ENCODE peak calls at places on chromosomes 2 and 18, in six cellular contexts. I is fibroblast of lung, E is PC-9, W is upper lobe of right lung, V is OCI-LY7, C is tibial artery. F is an unnamed sample.

GRCh38 chr2:97911210-97911921 is 84.4 kb downstream of the TMEM131 start:
- DNase-seq in E (no peak), W (no peak), V (no peak), I (peak), C (no peak), F (no peak)

GRCh38 chr2:20421988-20422678 is 24.7 kb upstream of the RHOB start:
- DNase-seq in W (peak), V (no peak), C (peak), E (peak), I (peak), F (no peak)

GRCh38 chr2:172283476-172283875 is 143.9 kb upstream of the ITGA6 start:
- DNase-seq in W (no peak), V (no peak), E (no peak), I (peak), C (no peak), F (no peak)

GRCh38 chr2:42755161-42755900 is 8.6 kb downstream of the OXER1 start:
- DNase-seq in I (no peak), W (no peak), V (no peak), E (no peak), C (no peak), F (no peak)

GRCh38 chr2:169693344-169693743 is 861 bp downstream of the CFAP210 start:
- DNase-seq in I (no peak), W (no peak), V (peak), C (no peak), E (no peak), F (no peak)

GRCh38 chr2:60742419-60742818 is 13.6 kb upstream of the PAPOLG start:
- DNase-seq in W (no peak), I (no peak), C (no peak), V (no peak), E (no peak), F (no peak)

GRCh38 chr2:119338826-119339561 is 27.6 kb downstream of the C2orf76 start:
- DNase-seq in V (peak), E (no peak), C (no peak), I (no peak), W (peak), F (no peak)

GRCh38 chr2:217489145-217489960 is 513.4 kb downstream of the TNS1 start:
- DNase-seq in C (no peak), V (no peak), W (no peak), I (no peak), E (no peak), F (no peak)

GRCh38 chr18:23629444-23629946 is 33.2 kb downstream of the ANKRD29 start:
- DNase-seq in C (no peak), I (no peak), W (peak), V (no peak), E (peak), F (no peak)

GRCh38 chr18:11002277-11002676 is 147.1 kb downstream of the PIEZO2 start:
- DNase-seq in V (no peak), E (no peak), C (no peak), W (no peak), I (no peak), F (no peak)

GRCh38 chr2:43040084-43040854 is 186.1 kb downstream of the ZFP36L2 start:
- DNase-seq in W (peak), I (no peak), E (peak), C (peak), V (no peak), F (no peak)

GRCh38 chr2:163247151-163247872 is 408.7 kb upstream of the KCNH7 start:
- DNase-seq in C (no peak), W (no peak), I (no peak), V (no peak), E (no peak), F (no peak)

GRCh38 chr2:172552547-172553291 is 3.2 kb upstream of the PDK1 start:
- DNase-seq in C (no peak), W (no peak), V (no peak), I (peak), E (peak), F (peak)

GRCh38 chr2:175309799-175310198 is 128.3 kb upstream of the ATP5MC3 start:
- DNase-seq in V (peak), W (no peak), I (peak), E (no peak), C (no peak), F (no peak)

GRCh38 chr2:200450288-200450687 is 59.6 kb downstream of the KCTD18 start:
- DNase-seq in I (no peak), C (no peak), E (no peak), V (no peak), W (no peak), F (no peak)

GRCh38 chr18:36411745-36412168 is 114.2 kb downstream of the FHOD3 start:
- DNase-seq in V (no peak), I (peak), C (no peak), W (no peak), E (no peak), F (no peak)

GRCh38 chr2:13714466-13714865 is 918.1 kb upstream of the LRATD1 start:
- DNase-seq in W (no peak), C (no peak), V (no peak), E (no peak), I (no peak), F (no peak)

GRCh38 chr2:176174382-176174834 is 14.1 kb upstream of the HOXD1 start:
- DNase-seq in C (no peak), I (no peak), V (no peak), E (no peak), W (no peak), F (no peak)

GRCh38 chr2:182784777-182785176 is 68.7 kb downstream of the DNAJC10 start:
- DNase-seq in E (peak), W (no peak), I (peak), V (peak), C (no peak), F (no peak)

GRCh38 chr2:136230471-136230870 is 112.5 kb upstream of the CXCR4 start:
- DNase-seq in E (no peak), C (no peak), I (no peak), V (no peak), W (no peak), F (no peak)

GRCh38 chr2:10400568-10400977 is 47.6 kb downstream of the ODC1 start:
- DNase-seq in E (no peak), V (no peak), C (peak), I (no peak), W (peak), F (no peak)

GRCh38 chr2:180952731-180953336 is 27.6 kb upstream of the UBE2E3 start:
- DNase-seq in I (no peak), C (no peak), E (no peak), W (no peak), V (no peak), F (no peak)

GRCh38 chr2:21820271-21820670 is 696.5 kb downstream of the TDRD15 start:
- DNase-seq in C (no peak), E (no peak), I (peak), V (no peak), W (no peak), F (no peak)

GRCh38 chr2:64491426-64491825 is 32.7 kb upstream of the AFTPH start:
- DNase-seq in V (no peak), C (no peak), I (peak), E (no peak), W (no peak), F (no peak)

GRCh38 chr18:74116628-74117554 is 30.7 kb downstream of the FBXO15 start:
- DNase-seq in W (no peak), V (peak), C (no peak), I (peak), E (no peak), F (no peak)

GRCh38 chr2:241657851-241658254 is 20.4 kb downstream of the ATG4B start:
- DNase-seq in W (no peak), I (no peak), C (no peak), E (no peak), V (no peak), F (no peak)

GRCh38 chr18:74899554-74899953 is 301.9 kb downstream of the ZNF407 start:
- DNase-seq in C (no peak), V (no peak), E (no peak), W (no peak), I (no peak), F (no peak)

GRCh38 chr2:54040685-54041084 is 69.9 kb upstream of the PSME4 start:
- DNase-seq in E (no peak), C (no peak), I (no peak), W (no peak), V (no peak), F (no peak)

GRCh38 chr2:233281986-233282603 is 25.5 kb upstream of the SAG start:
- DNase-seq in I (no peak), C (no peak), E (no peak), V (no peak), W (no peak), F (no peak)

GRCh38 chr18:77127769-77128671 is 4.6 kb downstream of the MBP start:
- DNase-seq in E (peak), I (peak), V (peak), C (no peak), W (no peak), F (peak)

GRCh38 chr2:184527058-184527457 is 71.3 kb upstream of the ZNF804A start:
- DNase-seq in I (no peak), V (peak), C (no peak), E (no peak), W (no peak), F (no peak)

GRCh38 chr2:236393101-236393500 is 128.9 kb upstream of the ASB18 start:
- DNase-seq in V (no peak), C (no peak), I (no peak), E (no peak), W (no peak), F (no peak)

GRCh38 chr2:236393581-236393980 is 129.4 kb upstream of the ASB18 start:
- DNase-seq in E (no peak), V (no peak), C (no peak), W (no peak), I (no peak), F (no peak)

GRCh38 chr2:236396818-236397350 is 132.7 kb upstream of the ASB18 start:
- DNase-seq in I (no peak), V (no peak), W (no peak), E (no peak), C (no peak), F (no peak)

GRCh38 chr2:236395067-236395466 is 130.9 kb upstream of the ASB18 start:
- DNase-seq in I (no peak), E (no peak), V (no peak), W (no peak), C (no peak), F (no peak)

DNA sequence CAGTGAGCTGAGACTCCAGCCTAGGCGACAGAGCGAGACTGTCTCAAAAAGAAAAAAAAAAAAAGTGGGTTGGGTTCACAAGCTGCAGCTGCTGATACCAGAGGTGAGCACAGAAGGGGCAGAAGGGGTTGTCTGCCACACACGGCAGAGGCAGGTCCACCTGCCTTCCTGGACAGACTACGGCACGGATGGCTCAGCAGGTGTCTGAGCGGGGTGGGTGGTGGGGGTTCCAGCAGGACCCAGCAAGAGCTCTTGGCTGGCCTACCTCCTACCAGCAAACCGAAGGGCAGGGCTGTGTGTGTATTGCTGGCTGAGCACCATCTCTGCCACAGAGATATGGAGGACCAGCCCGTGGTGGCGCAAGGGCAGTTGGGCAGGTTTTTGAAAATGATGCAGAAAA is 130.4 kb upstream of the ASB18 start:
- DNase-seq in I (no peak), E (no peak), V (no peak), W (no peak), C (no peak), F (no peak)
- H3K27ac ChIP-seq in I (no peak), E (no peak), V (no peak), W (no peak), C (no peak), F (no peak)

GRCh38 chr2:233034-233433 is 30.8 kb downstream of the SH3YL1 start:
- DNase-seq in I (no peak), W (no peak), E (no peak), C (no peak), V (no peak), F (no peak)

GRCh38 chr2:236993-237539 is 26.8 kb downstream of the SH3YL1 start:
- DNase-seq in C (no peak), I (no peak), E (no peak), W (no peak), V (no peak), F (no peak)

GRCh38 chr2:237861-238260 is 26.0 kb downstream of the SH3YL1 start:
- DNase-seq in V (no peak), W (no peak), I (no peak), C (no peak), E (no peak), F (no peak)

GRCh38 chr2:231521-232185 is 32.2 kb downstream of the SH3YL1 start:
- DNase-seq in W (no peak), E (no peak), I (no peak), C (no peak), V (no peak), F (no peak)

DNA sequence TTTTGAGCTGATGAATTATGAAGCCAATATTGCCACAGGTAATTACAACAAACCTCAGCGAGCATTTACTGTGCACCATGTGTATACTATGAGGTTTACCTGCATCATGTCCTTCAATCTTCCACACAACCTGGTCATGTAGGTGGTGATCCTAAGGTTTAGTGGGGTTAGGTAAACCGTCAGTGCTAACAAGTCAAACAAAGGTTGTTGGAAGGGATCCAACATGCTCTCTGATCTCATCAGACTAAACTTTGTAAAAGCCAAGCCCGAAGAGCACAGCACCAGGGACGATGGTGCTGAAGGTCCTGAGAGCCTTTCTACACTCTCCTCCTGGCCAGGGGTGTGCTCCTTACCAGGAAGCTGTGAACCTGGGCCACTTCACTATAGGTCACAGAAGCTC is 29.4 kb downstream of the SH3YL1 start:
- DNase-seq in W (no peak), V (no peak), E (no peak), I (no peak), C (no peak), F (no peak)
- H3K27ac ChIP-seq in W (no peak), V (no peak), E (no peak), I (no peak), C (no peak), F (no peak)

GRCh38 chr2:222298311-222299150 is at the start of gene PAX3:
- DNase-seq in I (no peak), E (no peak), W (no peak), C (no peak), V (no peak), F (no peak)
- H3K27ac ChIP-seq in I (no peak), E (no peak), W (no peak), C (peak), V (no peak), F (no peak)

GRCh38 chr2:118010470-118010869 is 3.4 kb downstream of the CCDC93 start:
- DNase-seq in V (no peak), I (no peak), E (no peak), W (no peak), C (no peak), F (no peak)
- H3K27ac ChIP-seq in V (no peak), I (no peak), E (no peak), W (no peak), C (no peak), F (no peak)

GRCh38 chr2:7523557-7524210 is 606.5 kb downstream of the RNF144A start:
- DNase-seq in C (no peak), W (no peak), E (no peak), V (no peak), I (peak), F (no peak)

GRCh38 chr2:7524211-7524594 is 607.0 kb downstream of the RNF144A start:
- DNase-seq in I (no peak), V (no peak), E (no peak), W (no peak), C (no peak), F (no peak)

GRCh38 chr2:7530001-7530400 is 612.8 kb downstream of the RNF144A start:
- DNase-seq in E (no peak), C (no peak), W (no peak), V (no peak), I (no peak), F (peak)

GRCh38 chr2:7527165-7527722 is 610.0 kb downstream of the RNF144A start:
- DNase-seq in C (no peak), E (no peak), V (no peak), W (no peak), I (no peak), F (no peak)

DNA sequence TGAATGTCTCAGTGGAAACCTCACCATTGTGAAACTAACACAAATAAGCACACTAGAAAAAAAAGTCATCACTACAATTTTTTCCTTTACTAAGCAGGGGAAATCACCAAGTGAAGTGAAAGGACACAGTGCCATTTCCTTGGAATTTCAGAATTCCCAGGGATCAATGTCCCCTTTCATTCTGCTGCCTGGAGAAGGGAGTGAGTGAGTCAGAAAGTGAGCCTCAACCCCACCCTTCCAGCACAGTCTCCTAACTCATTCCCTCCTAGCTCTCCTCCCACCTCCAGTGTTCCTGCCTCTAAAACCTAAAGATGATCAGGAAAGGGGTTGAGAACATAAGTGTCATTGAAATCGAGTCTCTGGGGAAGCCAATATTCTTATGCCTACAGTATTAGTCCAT is 608.5 kb downstream of the RNF144A start:
- DNase-seq in V (no peak), I (no peak), E (no peak), W (no peak), C (no peak), F (no peak)
- H3K27ac ChIP-seq in V (no peak), I (no peak), E (no peak), W (no peak), C (no peak), F (no peak)

DNA sequence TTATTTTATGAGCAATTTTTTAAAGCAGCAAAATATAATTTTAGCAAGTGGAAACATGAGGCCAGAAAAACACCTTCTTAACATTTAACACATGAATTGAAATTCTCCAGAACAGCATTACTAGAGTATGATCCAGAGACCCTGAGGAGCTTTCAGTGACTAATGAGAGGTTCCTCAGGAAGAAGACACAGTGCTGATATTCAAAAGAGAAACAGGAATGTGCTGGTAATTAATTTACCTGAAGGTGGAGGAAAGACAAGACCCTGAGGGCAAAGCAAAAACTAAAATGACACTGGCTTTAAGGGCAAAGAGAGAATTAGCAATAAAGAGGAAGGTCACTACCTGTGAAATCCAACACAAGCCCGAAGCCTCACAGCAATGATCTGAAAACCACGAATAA is 97.0 kb downstream of the CDH2 start:
- DNase-seq in V (peak), C (no peak), W (no peak), E (no peak), I (no peak), F (no peak)
- H3K27ac ChIP-seq in V (no peak), C (no peak), W (no peak), E (no peak), I (no peak), F (no peak)

DNA sequence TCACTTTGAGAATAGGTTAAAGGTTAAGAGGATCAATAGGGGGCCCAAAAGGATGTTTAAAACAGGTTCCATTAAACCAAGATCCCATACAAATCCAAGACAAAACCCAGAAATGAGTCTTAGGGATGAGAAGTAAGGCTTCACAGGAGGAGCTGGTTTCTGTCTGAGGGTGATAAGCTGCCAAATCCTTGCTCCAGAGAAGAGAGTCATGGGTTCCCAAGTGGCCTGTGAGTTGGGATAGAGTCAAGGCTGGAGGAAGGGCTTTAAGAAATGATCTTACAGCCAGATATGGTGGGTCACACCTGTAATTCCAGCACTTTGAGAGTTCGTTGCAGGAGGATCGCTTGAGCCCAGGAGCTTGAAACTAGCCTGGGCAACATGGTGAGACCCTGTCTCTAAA is 40.2 kb upstream of the LCLAT1 start:
- DNase-seq in W (no peak), V (no peak), C (no peak), E (no peak), I (no peak), F (no peak)
- H3K27ac ChIP-seq in W (no peak), V (no peak), C (no peak), E (no peak), I (no peak), F (no peak)

GRCh38 chr2:36357506-36358316 is 2.1 kb downstream of the CRIM1 start:
- DNase-seq in I (peak), W (no peak), E (peak), C (peak), V (peak), F (no peak)
- H3K27ac ChIP-seq in I (peak), W (peak), E (peak), C (peak), V (peak), F (peak)